ENCODE peak calls at places on chromosomes 6 and 20, in four cellular contexts. P is esophagus squamous epithelium, K is right cardiac atrium, O is M059J. H is an unnamed sample.

GRCh38 chr20:43844778-43845614 is 69.7 kb upstream of the TOX2 start:
- DNase-seq in P (no peak), K (no peak), O (peak), H (peak)

GRCh38 chr6:133179483-133179882 is 61.7 kb upstream of the EYA4 start:
- DNase-seq in P (no peak), K (no peak), O (peak), H (no peak)

GRCh38 chr6:55980627-55981211 is 105.3 kb upstream of the BMP5 start:
- DNase-seq in P (no peak), K (no peak), O (peak), H (peak)

GRCh38 chr6:39753745-39754084 is 28.5 kb upstream of the KIF6 start:
- DNase-seq in P (no peak), K (no peak), O (no peak), H (peak)

GRCh38 chr6:170529839-170530520 is 23.1 kb downstream of the PSMB1 start:
- DNase-seq in P (no peak), K (peak), O (peak), H (peak)

GRCh38 chr20:17697171-17697570 is 2.6 kb upstream of the BANF2 start:
- DNase-seq in P (no peak), K (no peak), O (no peak), H (no peak)

GRCh38 chr6:46989384-46989783 is 52.7 kb downstream of the ADGRF1 start:
- DNase-seq in P (no peak), K (no peak), O (peak), H (no peak)

GRCh38 chr6:332671-333070 is 40.4 kb downstream of the DUSP22 start:
- DNase-seq in P (no peak), K (no peak), O (no peak), H (peak)

GRCh38 chr6:12327391-12327790 is 37.2 kb downstream of the EDN1 start:
- DNase-seq in P (no peak), K (no peak), O (peak), H (peak)

GRCh38 chr6:129754750-129755149 is 44.8 kb upstream of the ARHGAP18 start:
- DNase-seq in P (no peak), K (no peak), O (no peak), H (no peak)

GRCh38 chr6:126581316-126581715 is 241.4 kb downstream of the CENPW start:
- DNase-seq in P (no peak), K (no peak), O (no peak), H (no peak)

GRCh38 chr20:31605902-31606677 is 1.0 kb downstream of the ID1 start:
- DNase-seq in P (no peak), K (peak), O (peak), H (peak)

GRCh38 chr6:33172307-33173227 is 19.7 kb downstream of the COL11A2 start:
- DNase-seq in P (no peak), K (peak), O (peak), H (peak)